ENCODE peak calls at places on chromosomes 4 and X, in nine cellular contexts. X is CD8-positive, alpha-beta memory T cell; A is PC-3; K is colonic mucosa; S is CD4-positive, alpha-beta memory T cell; E is Peyer's patch; M is right cardiac atrium; Q is body of pancreas; N is endodermal cell. F is an unnamed sample. For H3K4me1, the result is how much of the 10 kb centered on the place peaks cover.

GRCh38 chr4:86013623-86014022 is 346.2 kb downstream of the MAPK10 start:
- DNase-seq in X (no peak), A (no peak), K (no peak), S (no peak), E (no peak), M (no peak), Q (no peak), N (no peak), F (no peak)

GRCh38 chr4:89294583-89295244 is 12.9 kb downstream of the GPRIN3 start:
- DNase-seq in X (peak), A (no peak), K (no peak), S (peak), E (no peak), M (no peak), Q (no peak), N (no peak), F (no peak)

GRCh38 chr4:65669008-65669971 is 999 bp downstream of the EPHA5 start:
- DNase-seq in X (no peak), A (peak), K (no peak), S (no peak), E (no peak), M (peak), Q (no peak), N (peak), F (peak)

GRCh38 chr4:74374561-74375327 is 9.8 kb downstream of the EREG start:
- DNase-seq in X (no peak), A (peak), K (peak), S (no peak), E (peak), M (no peak), Q (no peak), N (no peak), F (no peak)

GRCh38 chrX:920234-920799 is 289.7 kb downstream of the SHOX start:
- DNase-seq in X (no peak), A (no peak), K (no peak), S (no peak), E (no peak), M (no peak), Q (no peak), N (no peak), F (no peak)

GRCh38 chrX:18448416-18448815 is 23.0 kb downstream of the CDKL5 start:
- DNase-seq in X (no peak), A (no peak), K (no peak), S (no peak), E (no peak), M (no peak), Q (no peak), N (no peak), F (no peak)

GRCh38 chr4:86522349-86522748 is 71.8 kb upstream of the PTPN13 start:
- DNase-seq in X (no peak), A (peak), K (no peak), S (peak), E (no peak), M (no peak), Q (no peak), N (no peak), F (no peak)

GRCh38 chr4:3387154-3387942 is 54.4 kb upstream of the HGFAC start:
- DNase-seq in X (no peak), A (no peak), K (no peak), S (no peak), E (no peak), M (peak), Q (no peak), N (peak), F (no peak)

DNA sequence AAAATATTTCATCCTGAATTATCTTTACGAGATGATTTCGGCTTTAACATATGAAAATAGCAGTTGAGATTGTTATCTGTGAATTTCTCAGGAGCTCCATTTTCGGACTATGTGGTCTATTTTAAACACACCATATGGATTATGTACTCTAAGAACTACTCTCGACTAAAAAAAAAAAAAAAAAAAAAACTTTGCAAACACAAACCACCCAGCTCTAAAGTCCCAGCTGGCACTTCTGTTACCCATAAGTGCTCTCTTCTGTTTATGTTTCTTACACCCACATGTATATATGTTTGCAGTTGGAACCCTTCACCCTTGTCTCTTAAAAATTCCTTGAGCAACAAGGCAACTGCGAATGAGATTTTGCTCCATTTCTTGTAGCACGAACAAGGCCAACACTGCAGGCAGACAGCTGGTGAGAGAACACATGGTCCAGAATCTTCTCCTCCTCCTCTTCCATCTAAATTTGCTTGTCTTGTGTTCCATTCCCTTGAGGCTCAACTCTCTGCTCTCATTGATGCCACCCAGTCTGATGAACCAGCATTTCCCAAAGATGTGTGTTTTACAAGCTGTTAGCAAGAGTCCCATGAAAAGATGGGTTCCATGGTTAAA is 172.7 kb upstream of the HCCS start:
- DNase-seq in X (no peak), A (no peak), K (no peak), S (no peak), E (no peak), M (no peak), Q (no peak), N (no peak), F (no peak)
- H3K4me1 ChIP-seq in X (under half), A (under half), K (under half), S (under half), E (under half), M (under half), Q (under half), N (under half), F (under half)

DNA sequence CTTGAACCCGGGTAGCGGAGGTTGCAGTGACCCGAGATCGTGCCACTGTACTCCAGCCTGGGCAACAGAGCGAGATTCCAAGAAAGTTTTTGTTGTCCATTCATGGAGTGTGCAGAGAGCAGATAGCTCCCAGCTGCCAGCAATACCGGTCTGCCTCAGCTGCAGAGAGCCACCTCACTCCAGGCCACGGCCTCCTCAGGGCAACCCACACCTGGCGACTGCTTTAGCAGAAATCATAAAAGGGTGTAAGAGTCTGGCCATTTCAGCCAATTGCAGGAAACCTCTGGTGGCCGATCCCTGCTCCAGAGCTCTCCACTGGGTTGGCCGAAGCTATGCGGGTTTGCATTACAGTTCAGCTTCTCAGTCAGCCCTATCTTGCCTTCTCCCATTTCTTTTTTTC is 227.4 kb upstream of the BCOR start:
- DNase-seq in X (no peak), A (no peak), K (no peak), S (no peak), E (no peak), M (no peak), Q (no peak), N (no peak), F (no peak)
- H3K4me3 ChIP-seq in X (no peak), A (no peak), K (no peak), S (no peak), E (no peak), M (no peak), Q (no peak), N (no peak), F (no peak)

DNA sequence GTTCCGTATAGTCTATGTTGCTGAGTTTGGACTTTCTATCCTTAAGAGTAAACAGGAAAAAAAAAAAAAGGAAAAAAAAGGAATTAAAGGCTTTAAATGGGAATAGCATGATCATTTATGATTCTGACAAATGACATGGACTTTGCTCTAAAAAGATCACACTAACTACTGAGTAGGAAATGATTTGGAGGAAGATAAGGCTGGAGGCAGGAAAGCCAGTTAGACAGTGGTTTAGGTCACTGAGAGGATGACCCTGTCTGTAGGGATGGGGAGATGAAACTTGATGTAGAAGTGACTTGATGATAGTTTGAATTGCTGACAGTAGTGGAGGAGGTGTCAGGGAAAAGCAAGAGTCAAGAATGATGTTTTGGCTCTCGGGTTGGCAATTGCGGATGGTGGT is 9.2 kb upstream of the JADE1 start:
- DNase-seq in X (no peak), A (no peak), K (no peak), S (no peak), E (no peak), M (no peak), Q (no peak), N (no peak), F (no peak)
- H3K4me1 ChIP-seq in X (under half), A (under half), K (under half), S (under half), E (under half), M (under half), Q (under half), N (under half), F (under half)

GRCh38 chr4:1051472-1051871 is 40.0 kb downstream of the FGFRL1 start:
- DNase-seq in X (no peak), A (no peak), K (no peak), S (no peak), E (peak), M (no peak), Q (no peak), N (no peak), F (no peak)

GRCh38 chr4:1052231-1052671 is 40.8 kb downstream of the FGFRL1 start:
- DNase-seq in X (no peak), A (no peak), K (no peak), S (no peak), E (peak), M (peak), Q (no peak), N (no peak), F (no peak)

GRCh38 chr4:1055721-1056590 is 44.5 kb downstream of the FGFRL1 start:
- DNase-seq in X (peak), A (no peak), K (no peak), S (peak), E (peak), M (peak), Q (peak), N (peak), F (peak)

GRCh38 chr4:1050486-1051213 is 39.2 kb downstream of the FGFRL1 start:
- DNase-seq in X (no peak), A (no peak), K (no peak), S (no peak), E (peak), M (peak), Q (peak), N (peak), F (no peak)

GRCh38 chr4:1053080-1053661 is 41.7 kb downstream of the FGFRL1 start:
- DNase-seq in X (no peak), A (peak), K (no peak), S (no peak), E (peak), M (peak), Q (peak), N (peak), F (no peak)
- H3K4me3 ChIP-seq in X (no peak), A (peak), K (no peak), S (no peak), E (no peak), M (no peak), Q (no peak), N (no peak), F (no peak)

GRCh38 chr4:105113800-105114199 is 32.9 kb upstream of the TET2 start:
- DNase-seq in X (no peak), A (no peak), K (no peak), S (no peak), E (no peak), M (no peak), Q (no peak), N (no peak), F (no peak)
- H3K4me1 ChIP-seq in X (under half), A (under half), K (under half), S (under half), E (under half), M (under half), Q (under half), N (under half), F (under half)

GRCh38 chrX:33357606-33358005 is 146.3 kb upstream of the DMD start:
- DNase-seq in X (no peak), A (no peak), K (no peak), S (no peak), E (no peak), M (peak), Q (no peak), N (no peak), F (no peak)
- H3K4me3 ChIP-seq in X (no peak), A (no peak), K (no peak), S (no peak), E (no peak), M (no peak), Q (no peak), N (no peak), F (no peak)

DNA sequence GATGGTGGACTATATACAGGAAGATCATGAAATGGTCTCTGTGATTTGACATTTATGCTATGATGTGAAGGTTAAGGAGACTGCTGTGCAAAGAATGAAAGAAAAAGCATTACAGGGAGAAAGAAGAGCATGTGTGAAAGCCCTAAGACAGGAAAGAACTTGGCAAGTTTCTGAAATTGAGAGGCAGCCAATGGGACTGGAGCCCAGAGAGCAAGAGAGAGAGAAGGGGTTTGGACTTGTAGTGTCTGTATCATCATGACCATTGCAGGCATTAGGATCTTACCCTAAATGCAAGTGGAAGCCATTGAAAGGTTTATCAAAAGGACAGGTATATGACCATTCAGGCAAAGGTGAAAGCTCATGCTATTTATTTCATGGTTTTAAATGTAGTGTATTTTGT is 147.1 kb downstream of the NAA11 start:
- DNase-seq in X (no peak), A (no peak), K (peak), S (no peak), E (no peak), M (peak), Q (no peak), N (no peak), F (no peak)
- H3K4me1 ChIP-seq in X (under half), A (under half), K (under half), S (under half), E (under half), M (under half), Q (under half), N (under half), F (under half)

GRCh38 chr4:13654158-13654797 is 26.8 kb upstream of the BOD1L1 start:
- DNase-seq in X (peak), A (peak), K (peak), S (peak), E (peak), M (peak), Q (peak), N (peak), F (peak)
- H3K4me3 ChIP-seq in X (peak), A (peak), K (peak), S (peak), E (peak), M (peak), Q (peak), N (peak), F (peak)